ENCODE peak calls at places on chromosomes 1 and 21, in ten cellular contexts. Y is H9, N is prostate gland, O is cardiac muscle cell, B is uterus, H is astrocyte, R is heart left ventricle, S is ascending aorta, A is caudate nucleus, E is Panc1. G is an unnamed sample.

GRCh38 chr1:68232354-68233148 is at the start of gene WLS:
- DNase-seq in Y (peak; percentile 84), N (peak; percentile 87), O (peak; percentile 92), B (peak; percentile 78), H (peak; percentile 74), R (peak; percentile 84), S (peak; percentile 10), A (peak; percentile 50), E (no peak), G (peak; percentile 81)

GRCh38 chr21:18049461-18049860 is 195.2 kb upstream of the CHODL start:
- DNase-seq in Y (no peak), N (no peak), O (no peak), B (no peak), H (no peak), R (no peak), S (no peak), A (no peak), E (no peak), G (no peak)

GRCh38 chr21:17370750-17371325 is 142.0 kb upstream of the CXADR start:
- DNase-seq in Y (no peak), N (no peak), O (no peak), B (no peak), H (no peak), R (no peak), S (no peak), A (no peak), E (no peak), G (no peak)

GRCh38 chr1:44251989-44252625 is 38.8 kb downstream of the DMAP1 start:
- DNase-seq in Y (no peak), N (no peak), O (no peak), B (no peak), H (no peak), R (no peak), S (no peak), A (no peak), E (no peak), G (no peak)

GRCh38 chr1:31878018-31878417 is 60.1 kb downstream of the PTP4A2 start:
- DNase-seq in Y (no peak), N (no peak), O (no peak), B (no peak), H (no peak), R (no peak), S (no peak), A (no peak), E (no peak), G (no peak)

GRCh38 chr1:155136728-155137127 is 1.1 kb downstream of the SLC50A1 start:
- DNase-seq in Y (no peak), N (no peak), O (no peak), B (no peak), H (no peak), R (no peak), S (no peak), A (no peak), E (no peak), G (no peak)

GRCh38 chr21:25107708-25108107 is 499.6 kb downstream of the MRPL39 start:
- DNase-seq in Y (no peak), N (no peak), O (no peak), B (no peak), H (peak; percentile 98), R (no peak), S (no peak), A (no peak), E (no peak), G (no peak)

GRCh38 chr1:39538531-39539251 is 37.9 kb downstream of the PABPC4 start:
- DNase-seq in Y (no peak), N (no peak), O (no peak), B (no peak), H (no peak), R (no peak), S (no peak), A (no peak), E (no peak), G (no peak)

GRCh38 chr21:28111151-28111619 is 881.5 kb downstream of the LTN1 start:
- DNase-seq in Y (no peak), N (no peak), O (peak; percentile 62), B (peak; percentile 89), H (peak; percentile 83), R (peak; percentile 70), S (no peak), A (no peak), E (no peak), G (no peak)

GRCh38 chr1:69497847-69498246 is 69.9 kb upstream of the LRRC7 start:
- DNase-seq in Y (no peak), N (no peak), O (no peak), B (no peak), H (peak; percentile 15), R (no peak), S (no peak), A (no peak), E (no peak), G (no peak)

GRCh38 chr1:9434247-9434646 is 105.0 kb upstream of the SLC25A33 start:
- DNase-seq in Y (no peak), N (no peak), O (no peak), B (peak; percentile 52), H (no peak), R (no peak), S (no peak), A (no peak), E (no peak), G (no peak)

GRCh38 chr1:9437931-9438330 is 101.3 kb upstream of the SLC25A33 start:
- DNase-seq in Y (no peak), N (peak; percentile 82), O (no peak), B (peak; percentile 52), H (peak; percentile 67), R (peak; percentile 34), S (no peak), A (peak; percentile 44), E (no peak), G (peak; percentile 32)

GRCh38 chr1:9435854-9436253 is 103.4 kb upstream of the SLC25A33 start:
- DNase-seq in Y (no peak), N (no peak), O (no peak), B (no peak), H (no peak), R (no peak), S (no peak), A (no peak), E (no peak), G (no peak)

GRCh38 chr1:9435101-9435636 is 104.1 kb upstream of the SLC25A33 start:
- DNase-seq in Y (no peak), N (peak; percentile 53), O (no peak), B (no peak), H (peak; percentile 66), R (no peak), S (no peak), A (no peak), E (no peak), G (no peak)

DNA sequence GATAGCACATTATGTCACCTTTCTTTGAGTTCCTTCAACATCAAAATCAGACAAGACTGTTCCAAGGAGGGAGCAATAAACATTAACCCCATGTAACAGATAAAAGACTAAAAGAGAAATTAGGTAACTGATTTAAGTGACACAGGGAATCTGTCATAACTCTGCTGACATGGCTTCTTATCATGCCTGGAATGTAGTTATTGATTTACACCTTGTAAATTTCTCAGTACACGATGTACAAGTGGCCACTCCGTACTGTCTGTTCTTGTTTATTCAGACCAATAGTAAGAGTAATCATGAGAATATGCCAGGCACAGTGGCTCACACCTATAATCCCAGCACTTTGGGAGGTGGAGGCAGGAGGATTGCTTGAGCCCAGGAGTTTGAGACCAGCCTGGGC is 103.0 kb upstream of the SLC25A33 start:
- DNase-seq in Y (no peak), N (peak; percentile 78), O (no peak), B (no peak), H (no peak), R (no peak), S (no peak), A (no peak), E (no peak), G (no peak)
- H3K27ac ChIP-seq in Y (no peak overlapping the region), N (peak overlapping the region; percentile 64), O (no peak overlapping the region), B (no peak overlapping the region), H (no peak overlapping the region), R (no peak overlapping the region), S (peak overlapping the region; percentile 92), A (no peak overlapping the region), E (peak overlapping the region; percentile 82), G (no peak overlapping the region)

DNA sequence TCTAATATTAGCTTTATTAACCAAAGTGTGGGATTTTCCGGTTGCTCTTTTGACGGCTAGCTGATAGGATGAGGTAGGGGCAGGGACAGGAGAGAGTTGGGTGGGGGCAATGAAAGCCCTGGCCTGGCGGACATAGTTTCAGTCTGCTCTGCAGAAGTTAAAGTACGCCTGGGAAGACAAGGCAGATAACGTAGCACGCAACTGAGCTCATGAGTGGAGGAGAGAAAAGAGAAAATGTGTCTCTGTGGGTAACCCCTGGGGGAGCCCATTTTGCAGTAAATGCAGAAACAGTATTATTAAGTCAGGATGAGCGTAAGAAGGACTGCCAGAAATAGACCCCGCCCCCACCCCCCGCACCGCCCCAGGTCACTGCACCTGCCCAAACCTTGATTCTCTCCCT is 51.7 kb upstream of the TARBP1 start:
- DNase-seq in Y (no peak), N (no peak), O (no peak), B (no peak), H (no peak), R (no peak), S (no peak), A (no peak), E (no peak), G (no peak)
- H3K27ac ChIP-seq in Y (no peak overlapping the region), N (peak overlapping the region; percentile 100), O (no peak overlapping the region), B (peak overlapping the region; percentile 100), H (peak overlapping the region; percentile 92), R (peak overlapping the region; percentile 98), S (peak overlapping the region; percentile 95), A (peak overlapping the region; percentile 97), E (no peak overlapping the region), G (peak overlapping the region; percentile 61)

DNA sequence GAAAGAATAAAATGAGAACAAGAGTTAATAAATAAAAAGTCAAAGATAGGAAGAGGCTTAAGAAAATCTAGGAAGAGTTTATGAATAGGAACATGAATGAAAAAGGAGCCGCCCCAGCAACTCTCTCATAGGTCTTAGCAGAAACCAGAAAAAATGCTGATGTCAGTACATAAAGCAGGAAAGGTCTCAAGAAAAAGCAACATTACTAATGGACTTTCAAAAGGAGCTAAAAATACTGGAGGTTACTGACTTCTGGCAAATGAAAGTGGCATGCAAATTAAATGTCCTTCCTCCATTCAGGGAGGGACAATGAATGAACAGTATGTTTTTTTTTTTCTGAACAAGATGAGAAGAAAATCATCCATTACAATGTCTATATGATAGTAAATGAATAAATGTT is 387.6 kb downstream of the BRINP2 start:
- DNase-seq in Y (no peak), N (no peak), O (no peak), B (no peak), H (no peak), R (no peak), S (no peak), A (no peak), E (no peak), G (no peak)
- H3K27ac ChIP-seq in Y (no peak overlapping the region), N (no peak overlapping the region), O (no peak overlapping the region), B (no peak overlapping the region), H (no peak overlapping the region), R (no peak overlapping the region), S (no peak overlapping the region), A (no peak overlapping the region), E (no peak overlapping the region), G (no peak overlapping the region)

DNA sequence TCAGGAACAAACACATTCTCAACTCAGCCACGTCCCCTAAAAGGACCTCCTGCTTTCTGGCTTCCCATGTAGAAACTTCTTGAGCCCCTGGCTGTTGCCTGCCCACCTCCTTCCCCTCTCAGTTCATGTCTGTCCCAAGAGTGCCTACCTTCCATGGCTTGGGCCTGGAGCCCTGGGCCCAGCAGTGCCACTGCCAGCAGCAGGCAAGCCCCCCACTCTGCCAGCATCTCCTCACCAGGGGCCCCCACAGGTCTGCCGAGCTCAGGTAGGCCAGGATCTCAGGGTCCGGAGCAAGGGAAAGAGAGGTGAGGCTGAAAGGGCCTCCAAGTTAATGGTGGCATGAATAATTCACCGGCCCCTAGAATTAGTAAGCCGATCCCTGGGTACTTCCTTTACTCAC is at the start of gene CDCP2:
- DNase-seq in Y (no peak), N (no peak), O (no peak), B (no peak), H (no peak), R (no peak), S (no peak), A (no peak), E (no peak), G (no peak)
- H3K27ac ChIP-seq in Y (no peak within 1 kb of the TSS), N (peak within 1 kb of the TSS; percentile 51), O (no peak within 1 kb of the TSS), B (peak within 1 kb of the TSS; percentile 15), H (no peak within 1 kb of the TSS), R (no peak within 1 kb of the TSS), S (peak within 1 kb of the TSS; percentile 0), A (no peak within 1 kb of the TSS), E (no peak within 1 kb of the TSS), G (no peak within 1 kb of the TSS)